ENCODE peak calls at places on chromosomes 5 and 9, in eight cellular contexts. One of them, this sample, is unnamed.

GRCh38 chr5:56677693-56678092 is 137.7 kb upstream of the MAP3K1 start:
- DNase-seq in EL: peak
- DNase-seq in stomach: no peak
- DNase-seq in hypothalamus: no peak
- DNase-seq in GM04503: no peak
- DNase-seq in activated CD4-positive, alpha-beta T cell treated with anti-CD3 and anti-CD28 coated beads for 4 hours: no peak
- DNase-seq in AG08395: no peak
- DNase-seq in A549: no peak
- DNase-seq in this sample: no peak

GRCh38 chr5:50958852-50959457 is 292.5 kb downstream of the PARP8 start:
- DNase-seq in EL: peak
- DNase-seq in stomach: no peak
- DNase-seq in hypothalamus: no peak
- DNase-seq in GM04503: no peak
- DNase-seq in activated CD4-positive, alpha-beta T cell treated with anti-CD3 and anti-CD28 coated beads for 4 hours: no peak
- DNase-seq in AG08395: peak
- DNase-seq in A549: peak
- DNase-seq in this sample: no peak

GRCh38 chr9:126915846-126916543 is 1.4 kb downstream of the RALGPS1 start:
- DNase-seq in EL: no peak
- DNase-seq in stomach: no peak
- DNase-seq in hypothalamus: no peak
- DNase-seq in GM04503: no peak
- DNase-seq in activated CD4-positive, alpha-beta T cell treated with anti-CD3 and anti-CD28 coated beads for 4 hours: no peak
- DNase-seq in AG08395: no peak
- DNase-seq in A549: no peak
- DNase-seq in this sample: no peak

GRCh38 chr9:69731348-69731747 is 28.5 kb downstream of the PTAR1 start:
- DNase-seq in EL: no peak
- DNase-seq in stomach: no peak
- DNase-seq in hypothalamus: no peak
- DNase-seq in GM04503: no peak
- DNase-seq in activated CD4-positive, alpha-beta T cell treated with anti-CD3 and anti-CD28 coated beads for 4 hours: no peak
- DNase-seq in AG08395: no peak
- DNase-seq in A549: no peak
- DNase-seq in this sample: no peak

GRCh38 chr9:98550206-98550820 is 158.4 kb downstream of the GABBR2 start:
- DNase-seq in EL: no peak
- DNase-seq in stomach: no peak
- DNase-seq in hypothalamus: no peak
- DNase-seq in GM04503: no peak
- DNase-seq in activated CD4-positive, alpha-beta T cell treated with anti-CD3 and anti-CD28 coated beads for 4 hours: no peak
- DNase-seq in AG08395: no peak
- DNase-seq in A549: no peak
- DNase-seq in this sample: no peak

GRCh38 chr5:93278876-93279275 is 302.1 kb downstream of the NR2F1-AS1 start:
- DNase-seq in EL: peak
- DNase-seq in stomach: no peak
- DNase-seq in hypothalamus: no peak
- DNase-seq in GM04503: no peak
- DNase-seq in activated CD4-positive, alpha-beta T cell treated with anti-CD3 and anti-CD28 coated beads for 4 hours: no peak
- DNase-seq in AG08395: no peak
- DNase-seq in A549: no peak
- DNase-seq in this sample: no peak

GRCh38 chr5:67182406-67182805 is 14.2 kb downstream of the CD180 start:
- DNase-seq in EL: peak
- DNase-seq in stomach: no peak
- DNase-seq in hypothalamus: no peak
- DNase-seq in GM04503: no peak
- DNase-seq in activated CD4-positive, alpha-beta T cell treated with anti-CD3 and anti-CD28 coated beads for 4 hours: no peak
- DNase-seq in AG08395: peak
- DNase-seq in A549: peak
- DNase-seq in this sample: peak

GRCh38 chr9:130156672-130157071 is 15.5 kb upstream of the NCS1 start:
- DNase-seq in EL: no peak
- DNase-seq in stomach: peak
- DNase-seq in hypothalamus: no peak
- DNase-seq in GM04503: no peak
- DNase-seq in activated CD4-positive, alpha-beta T cell treated with anti-CD3 and anti-CD28 coated beads for 4 hours: no peak
- DNase-seq in AG08395: peak
- DNase-seq in A549: peak
- DNase-seq in this sample: no peak

GRCh38 chr9:97078362-97078761 is 39.4 kb upstream of the CTSV start:
- DNase-seq in EL: no peak
- DNase-seq in stomach: no peak
- DNase-seq in hypothalamus: no peak
- DNase-seq in GM04503: no peak
- DNase-seq in activated CD4-positive, alpha-beta T cell treated with anti-CD3 and anti-CD28 coated beads for 4 hours: no peak
- DNase-seq in AG08395: no peak
- DNase-seq in A549: no peak
- DNase-seq in this sample: no peak

GRCh38 chr9:99019523-99020331 is 76.0 kb downstream of the COL15A1 start:
- DNase-seq in EL: peak
- DNase-seq in stomach: no peak
- DNase-seq in hypothalamus: no peak
- DNase-seq in GM04503: peak
- DNase-seq in activated CD4-positive, alpha-beta T cell treated with anti-CD3 and anti-CD28 coated beads for 4 hours: no peak
- DNase-seq in AG08395: peak
- DNase-seq in A549: peak
- DNase-seq in this sample: peak

GRCh38 chr9:68914751-68915150 is 99.2 kb downstream of the PRKACG start:
- DNase-seq in EL: no peak
- DNase-seq in stomach: no peak
- DNase-seq in hypothalamus: no peak
- DNase-seq in GM04503: no peak
- DNase-seq in activated CD4-positive, alpha-beta T cell treated with anti-CD3 and anti-CD28 coated beads for 4 hours: no peak
- DNase-seq in AG08395: no peak
- DNase-seq in A549: no peak
- DNase-seq in this sample: no peak

GRCh38 chr5:34919077-34919476 is 3.6 kb downstream of the BRIX1 start:
- DNase-seq in EL: no peak
- DNase-seq in stomach: no peak
- DNase-seq in hypothalamus: no peak
- DNase-seq in GM04503: no peak
- DNase-seq in activated CD4-positive, alpha-beta T cell treated with anti-CD3 and anti-CD28 coated beads for 4 hours: no peak
- DNase-seq in AG08395: no peak
- DNase-seq in A549: peak
- DNase-seq in this sample: no peak

GRCh38 chr5:16679863-16680262 is 63.1 kb upstream of the RETREG1 start:
- DNase-seq in EL: no peak
- DNase-seq in stomach: no peak
- DNase-seq in hypothalamus: no peak
- DNase-seq in GM04503: no peak
- DNase-seq in activated CD4-positive, alpha-beta T cell treated with anti-CD3 and anti-CD28 coated beads for 4 hours: no peak
- DNase-seq in AG08395: no peak
- DNase-seq in A549: no peak
- DNase-seq in this sample: no peak

GRCh38 chr5:62791059-62791458 is 212.4 kb downstream of the LRRC70 start:
- DNase-seq in EL: peak
- DNase-seq in stomach: no peak
- DNase-seq in hypothalamus: no peak
- DNase-seq in GM04503: no peak
- DNase-seq in activated CD4-positive, alpha-beta T cell treated with anti-CD3 and anti-CD28 coated beads for 4 hours: no peak
- DNase-seq in AG08395: no peak
- DNase-seq in A549: peak
- DNase-seq in this sample: no peak

GRCh38 chr9:35079426-35080341 is at the start of gene FANCG:
- DNase-seq in EL: peak
- DNase-seq in stomach: peak
- DNase-seq in hypothalamus: peak
- DNase-seq in GM04503: peak
- DNase-seq in activated CD4-positive, alpha-beta T cell treated with anti-CD3 and anti-CD28 coated beads for 4 hours: peak
- DNase-seq in AG08395: peak
- DNase-seq in A549: peak
- DNase-seq in this sample: peak

GRCh38 chr9:92064711-92065110 is 50.5 kb downstream of the SPTLC1 start:
- DNase-seq in EL: peak
- DNase-seq in stomach: no peak
- DNase-seq in hypothalamus: no peak
- DNase-seq in GM04503: peak
- DNase-seq in activated CD4-positive, alpha-beta T cell treated with anti-CD3 and anti-CD28 coated beads for 4 hours: no peak
- DNase-seq in AG08395: no peak
- DNase-seq in A549: no peak
- DNase-seq in this sample: no peak

GRCh38 chr9:89991204-89991790 is 386.5 kb downstream of the GADD45G start:
- DNase-seq in EL: no peak
- DNase-seq in stomach: peak
- DNase-seq in hypothalamus: no peak
- DNase-seq in GM04503: no peak
- DNase-seq in activated CD4-positive, alpha-beta T cell treated with anti-CD3 and anti-CD28 coated beads for 4 hours: no peak
- DNase-seq in AG08395: no peak
- DNase-seq in A549: no peak
- DNase-seq in this sample: no peak

GRCh38 chr5:72210913-72211670 is 103.8 kb downstream of the MAP1B start:
- DNase-seq in EL: peak
- DNase-seq in stomach: peak
- DNase-seq in hypothalamus: peak
- DNase-seq in GM04503: no peak
- DNase-seq in activated CD4-positive, alpha-beta T cell treated with anti-CD3 and anti-CD28 coated beads for 4 hours: no peak
- DNase-seq in AG08395: peak
- DNase-seq in A549: peak
- DNase-seq in this sample: peak

GRCh38 chr5:56025303-56025885 is 30.6 kb upstream of the IL6ST start:
- DNase-seq in EL: peak
- DNase-seq in stomach: no peak
- DNase-seq in hypothalamus: no peak
- DNase-seq in GM04503: no peak
- DNase-seq in activated CD4-positive, alpha-beta T cell treated with anti-CD3 and anti-CD28 coated beads for 4 hours: no peak
- DNase-seq in AG08395: peak
- DNase-seq in A549: peak
- DNase-seq in this sample: no peak

This sample was measured in GM04504.